ENCODE peak calls at places on chromosome 18, in five cellular contexts. One of them, this sample, is unnamed.
A peak's percentile ranks its signal among the peaks of the same experiment; 100 is the strongest.

GRCh38 chr18:35028556-35028955 is 12.7 kb upstream of the MAPRE2 start:
- DNase-seq in uterus: no peak
- DNase-seq in esophagus squamous epithelium: no peak
- DNase-seq in lower lobe of right lung: no peak
- DNase-seq in IMR-90: no peak
- DNase-seq in this sample: no peak

GRCh38 chr18:9101730-9102390 is 639 bp upstream of the NDUFV2 start:
- DNase-seq in esophagus squamous epithelium: no peak
- DNase-seq in lower lobe of right lung: no peak
- DNase-seq in uterus: peak; percentile 24
- DNase-seq in IMR-90: peak; percentile 86
- DNase-seq in this sample: no peak

GRCh38 chr18:35861367-35862114 is 110.9 kb upstream of the RMP24 start:
- DNase-seq in lower lobe of right lung: no peak
- DNase-seq in esophagus squamous epithelium: no peak
- DNase-seq in IMR-90: no peak
- DNase-seq in uterus: no peak
- DNase-seq in this sample: peak; percentile 71

GRCh38 chr18:2179498-2180183 is 391.7 kb downstream of the METTL4 start:
- DNase-seq in lower lobe of right lung: no peak
- DNase-seq in esophagus squamous epithelium: no peak
- DNase-seq in uterus: no peak
- DNase-seq in IMR-90: no peak
- DNase-seq in this sample: no peak

GRCh38 chr18:62200121-62200914 is 13.3 kb downstream of the RELCH start:
- DNase-seq in lower lobe of right lung: no peak
- DNase-seq in IMR-90: peak; percentile 36
- DNase-seq in esophagus squamous epithelium: no peak
- DNase-seq in uterus: no peak
- DNase-seq in this sample: no peak

GRCh38 chr18:63949068-63949737 is at the start of gene HMSD:
- DNase-seq in esophagus squamous epithelium: no peak
- DNase-seq in IMR-90: no peak
- DNase-seq in uterus: no peak
- DNase-seq in lower lobe of right lung: peak; percentile 80
- DNase-seq in this sample: peak; percentile 80

GRCh38 chr18:36728345-36728744 is 100.5 kb downstream of the TPGS2 start:
- DNase-seq in IMR-90: no peak
- DNase-seq in lower lobe of right lung: no peak
- DNase-seq in esophagus squamous epithelium: no peak
- DNase-seq in uterus: no peak
- DNase-seq in this sample: no peak

GRCh38 chr18:1998121-1998520 is 573.2 kb downstream of the METTL4 start:
- DNase-seq in lower lobe of right lung: no peak
- DNase-seq in esophagus squamous epithelium: no peak
- DNase-seq in uterus: no peak
- DNase-seq in IMR-90: no peak
- DNase-seq in this sample: no peak

GRCh38 chr18:30970201-30970816 is 72.2 kb downstream of the DSC3 start:
- DNase-seq in lower lobe of right lung: no peak
- DNase-seq in IMR-90: peak; percentile 2
- DNase-seq in uterus: no peak
- DNase-seq in esophagus squamous epithelium: no peak
- DNase-seq in this sample: no peak

GRCh38 chr18:48545690-48546365 is 7.0 kb downstream of the CTIF start:
- DNase-seq in lower lobe of right lung: peak; percentile 51
- DNase-seq in IMR-90: peak; percentile 90
- DNase-seq in esophagus squamous epithelium: no peak
- DNase-seq in uterus: peak; percentile 55
- DNase-seq in this sample: peak; percentile 83

GRCh38 chr18:24913507-24914147 is 438.3 kb downstream of the ZNF521 start:
- DNase-seq in esophagus squamous epithelium: no peak
- DNase-seq in uterus: no peak
- DNase-seq in IMR-90: no peak
- DNase-seq in lower lobe of right lung: no peak
- DNase-seq in this sample: peak; percentile 35

GRCh38 chr18:11259421-11259820 is 110.1 kb upstream of the PIEZO2 start:
- DNase-seq in IMR-90: no peak
- DNase-seq in uterus: no peak
- DNase-seq in esophagus squamous epithelium: peak; percentile 5
- DNase-seq in lower lobe of right lung: peak; percentile 55
- DNase-seq in this sample: peak; percentile 69

GRCh38 chr18:37243756-37244155 is 321.8 kb downstream of the CELF4 start:
- DNase-seq in esophagus squamous epithelium: no peak
- DNase-seq in IMR-90: no peak
- DNase-seq in uterus: no peak
- DNase-seq in lower lobe of right lung: no peak
- DNase-seq in this sample: no peak

GRCh38 chr18:13381907-13382682 is 163.5 kb downstream of the LDLRAD4 start:
- DNase-seq in IMR-90: peak; percentile 21
- DNase-seq in uterus: peak; percentile 69
- DNase-seq in esophagus squamous epithelium: peak; percentile 6
- DNase-seq in lower lobe of right lung: peak; percentile 84
- DNase-seq in this sample: peak; percentile 90

GRCh38 chr18:13453714-13454113 is 235.2 kb downstream of the LDLRAD4 start:
- DNase-seq in IMR-90: no peak
- DNase-seq in lower lobe of right lung: no peak
- DNase-seq in esophagus squamous epithelium: no peak
- DNase-seq in uterus: no peak
- DNase-seq in this sample: no peak

DNA sequence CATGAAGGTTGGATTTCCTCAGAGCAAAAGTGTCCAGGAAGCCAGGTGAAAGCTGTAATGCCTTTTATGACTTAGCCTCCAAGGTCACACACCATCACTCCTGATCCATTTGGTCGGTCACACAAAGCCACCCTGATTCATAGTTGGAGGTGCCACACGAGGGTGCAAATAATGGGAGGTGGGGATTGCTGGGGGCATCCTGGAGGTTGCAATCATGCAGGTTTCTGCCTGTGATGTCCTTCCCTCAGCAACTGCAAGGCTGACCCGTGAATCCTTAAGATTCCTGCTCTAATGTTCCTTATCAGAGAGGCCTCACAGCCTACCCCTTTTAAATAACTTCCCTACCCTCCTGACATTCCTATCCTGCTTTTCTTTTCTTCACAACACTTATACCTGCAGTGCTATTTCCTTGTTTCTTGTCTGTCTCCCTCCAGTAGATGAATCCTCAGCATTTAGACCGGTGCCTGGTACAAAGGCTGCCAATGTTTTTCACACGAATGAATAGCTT is 97.1 kb downstream of the LIPG start:
- DNase-seq in lower lobe of right lung: no peak
- DNase-seq in IMR-90: no peak
- DNase-seq in uterus: no peak
- DNase-seq in esophagus squamous epithelium: no peak
- DNase-seq in this sample: no peak
- H3K9me3 ChIP-seq in lower lobe of right lung: no peaks in the 10 kb centered on the region
- H3K9me3 ChIP-seq in IMR-90: no peaks in the 10 kb centered on the region
- H3K9me3 ChIP-seq in uterus: no peaks in the 10 kb centered on the region
- H3K9me3 ChIP-seq in esophagus squamous epithelium: no peaks in the 10 kb centered on the region
- H3K9me3 ChIP-seq in this sample: no peaks in the 10 kb centered on the region

GRCh38 chr18:46098616-46098933 is 479 bp upstream of the ATP5F1A start:
- DNase-seq in uterus: no peak
- DNase-seq in esophagus squamous epithelium: no peak
- DNase-seq in IMR-90: no peak
- DNase-seq in lower lobe of right lung: no peak
- DNase-seq in this sample: no peak

GRCh38 chr18:46097853-46098615 is at the start of gene ATP5F1A:
- DNase-seq in uterus: peak; percentile 84
- DNase-seq in lower lobe of right lung: peak; percentile 90
- DNase-seq in IMR-90: peak; percentile 77
- DNase-seq in esophagus squamous epithelium: peak; percentile 34
- DNase-seq in this sample: peak; percentile 94

GRCh38 chr18:46096651-46097300 is 1.3 kb downstream of the ATP5F1A start:
- DNase-seq in lower lobe of right lung: no peak
- DNase-seq in IMR-90: no peak
- DNase-seq in uterus: no peak
- DNase-seq in esophagus squamous epithelium: no peak
- DNase-seq in this sample: no peak

GRCh38 chr18:46097378-46097852 is 681 bp downstream of the ATP5F1A start:
- DNase-seq in uterus: no peak
- DNase-seq in lower lobe of right lung: no peak
- DNase-seq in esophagus squamous epithelium: no peak
- DNase-seq in IMR-90: no peak
- DNase-seq in this sample: no peak

DNA sequence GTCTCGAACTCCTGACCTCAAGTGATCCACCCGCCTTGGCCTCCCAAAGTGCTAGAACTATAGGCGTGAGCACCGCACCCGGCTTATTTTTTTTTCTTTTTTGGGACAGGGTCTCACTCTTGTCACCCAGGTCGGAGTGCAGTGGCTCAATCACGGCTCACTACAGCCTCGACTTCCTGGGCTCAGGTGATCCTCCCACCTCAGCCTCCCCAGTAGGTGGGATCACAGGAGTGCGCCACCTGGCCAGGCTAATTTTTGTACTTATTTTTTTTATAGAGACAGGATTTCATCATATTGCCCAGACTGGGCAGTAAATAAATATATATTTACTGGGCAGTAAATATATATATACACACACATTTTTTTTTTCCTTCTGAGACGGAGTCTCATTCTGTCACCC is 2.6 kb downstream of the ATP5F1A start:
- DNase-seq in esophagus squamous epithelium: no peak
- DNase-seq in uterus: no peak
- DNase-seq in lower lobe of right lung: no peak
- DNase-seq in IMR-90: no peak
- DNase-seq in this sample: no peak
- H3K4me3 ChIP-seq in esophagus squamous epithelium: no peak overlapping the region
- H3K4me3 ChIP-seq in uterus: no peak overlapping the region
- H3K4me3 ChIP-seq in lower lobe of right lung: no peak overlapping the region
- H3K4me3 ChIP-seq in IMR-90: no peak overlapping the region
- H3K4me3 ChIP-seq in this sample: peak overlapping the region; percentile 18

GRCh38 chr18:78512080-78512601 is 467.5 kb upstream of the SALL3 start:
- DNase-seq in uterus: no peak
- DNase-seq in IMR-90: no peak
- DNase-seq in lower lobe of right lung: no peak
- DNase-seq in esophagus squamous epithelium: no peak
- DNase-seq in this sample: no peak
- H3K9me3 ChIP-seq in uterus: no peaks in the 10 kb centered on the region
- H3K9me3 ChIP-seq in IMR-90: peaks cover 46% of the 10 kb centered on the region
- H3K9me3 ChIP-seq in lower lobe of right lung: no peaks in the 10 kb centered on the region
- H3K9me3 ChIP-seq in esophagus squamous epithelium: no peaks in the 10 kb centered on the region
- H3K9me3 ChIP-seq in this sample: no peaks in the 10 kb centered on the region

GRCh38 chr18:76963951-76964350 is 141.6 kb downstream of the ZNF236 start:
- DNase-seq in lower lobe of right lung: no peak
- DNase-seq in uterus: no peak
- DNase-seq in IMR-90: no peak
- DNase-seq in esophagus squamous epithelium: no peak
- DNase-seq in this sample: no peak

GRCh38 chr18:76971149-76971548 is 148.8 kb downstream of the ZNF236 start:
- DNase-seq in uterus: no peak
- DNase-seq in IMR-90: no peak
- DNase-seq in esophagus squamous epithelium: no peak
- DNase-seq in lower lobe of right lung: no peak
- DNase-seq in this sample: no peak

GRCh38 chr18:76972241-76972640 is 149.9 kb downstream of the ZNF236 start:
- DNase-seq in lower lobe of right lung: no peak
- DNase-seq in uterus: no peak
- DNase-seq in IMR-90: no peak
- DNase-seq in esophagus squamous epithelium: no peak
- DNase-seq in this sample: no peak

GRCh38 chr18:76970749-76971148 is 148.4 kb downstream of the ZNF236 start:
- DNase-seq in uterus: no peak
- DNase-seq in IMR-90: no peak
- DNase-seq in esophagus squamous epithelium: no peak
- DNase-seq in lower lobe of right lung: no peak
- DNase-seq in this sample: no peak

DNA sequence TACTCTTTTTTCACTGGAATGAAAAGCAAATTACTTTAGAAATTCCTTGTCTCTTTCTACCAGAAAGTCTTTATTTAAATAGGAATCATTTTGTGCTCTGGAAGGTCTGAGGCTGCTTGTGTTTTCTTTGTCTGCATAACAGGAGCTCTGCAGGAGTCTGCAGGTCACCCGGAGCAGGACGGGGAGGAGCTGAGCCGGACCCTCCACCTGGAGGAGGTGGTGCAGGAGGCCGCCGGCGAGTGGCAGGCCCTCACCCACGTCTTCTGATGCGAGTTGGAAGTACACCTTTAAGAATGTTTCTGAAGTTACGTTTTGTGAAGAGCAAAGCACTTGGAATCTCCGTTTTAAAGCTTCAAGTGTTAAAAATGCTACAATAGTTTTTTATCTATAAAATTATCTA is 145.7 kb downstream of the ZNF236 start:
- DNase-seq in esophagus squamous epithelium: no peak
- DNase-seq in uterus: no peak
- DNase-seq in lower lobe of right lung: no peak
- DNase-seq in IMR-90: no peak
- DNase-seq in this sample: no peak
- H3K4me3 ChIP-seq in esophagus squamous epithelium: no peak overlapping the region
- H3K4me3 ChIP-seq in uterus: no peak overlapping the region
- H3K4me3 ChIP-seq in lower lobe of right lung: no peak overlapping the region
- H3K4me3 ChIP-seq in IMR-90: no peak overlapping the region
- H3K4me3 ChIP-seq in this sample: no peak overlapping the region